ENCODE peak calls at places on chromosomes 11 and 22, in four cellular contexts. C is left ventricle myocardium inferior, O is psoas muscle, S is transverse colon. T is an unnamed sample.

GRCh38 chr11:2270322-2271076 is at the start of gene ASCL2:
- DNase-seq in C (no peak), O (peak; percentile 46), S (no peak), T (no peak)

GRCh38 chr11:132601863-132602262 is 930.4 kb downstream of the OPCML start:
- DNase-seq in C (no peak), O (no peak), S (no peak), T (no peak)

GRCh38 chr11:75652936-75653335 is 15.9 kb downstream of the MAP6 start:
- DNase-seq in C (no peak), O (no peak), S (no peak), T (no peak)

GRCh38 chr11:78812513-78813293 is 238.0 kb upstream of the NARS2 start:
- DNase-seq in C (no peak), O (no peak), S (peak; percentile 30), T (no peak)

GRCh38 chr22:27088026-27088425 is 430.6 kb downstream of the MIAT start:
- DNase-seq in C (no peak), O (no peak), S (no peak), T (no peak)

GRCh38 chr11:102727890-102728289 is 3.1 kb upstream of the MMP8 start:
- DNase-seq in C (no peak), O (no peak), S (no peak), T (no peak)

GRCh38 chr11:130816941-130817607 is 99.2 kb downstream of the SNX19 start:
- DNase-seq in C (no peak), O (peak; percentile 72), S (no peak), T (no peak)

GRCh38 chr11:72841397-72841796 is 27.2 kb downstream of the ATG16L2 start:
- DNase-seq in C (no peak), O (no peak), S (no peak), T (no peak)

GRCh38 chr11:86627776-86628455 is 44.5 kb downstream of the ME3 start:
- DNase-seq in C (peak; percentile 45), O (no peak), S (no peak), T (no peak)

GRCh38 chr22:27669798-27670599 is 131.6 kb downstream of the MN1 start:
- DNase-seq in C (no peak), O (no peak), S (no peak), T (no peak)

GRCh38 chr11:59706518-59707285 is 6.9 kb downstream of the OR10V1 start:
- DNase-seq in C (no peak), O (no peak), S (peak; percentile 14), T (no peak)

GRCh38 chr11:16191212-16191851 is 165.0 kb downstream of the SOX6 start:
- DNase-seq in C (no peak), O (no peak), S (peak; percentile 8), T (peak; percentile 7)

GRCh38 chr11:64207247-64208085 is 945 bp downstream of the FERMT3 start:
- DNase-seq in C (peak; percentile 69), O (peak; percentile 87), S (peak; percentile 74), T (peak; percentile 91)

GRCh38 chr11:120239713-120240640 is at the start of gene POU2F3:
- DNase-seq in C (no peak), O (peak; percentile 34), S (no peak), T (no peak)

GRCh38 chr11:69040581-69041260 is 8.0 kb upstream of the TPCN2 start:
- DNase-seq in C (no peak), O (no peak), S (no peak), T (no peak)

GRCh38 chr11:126874831-126875230 is 125.7 kb downstream of the KIRREL3 start:
- DNase-seq in C (no peak), O (no peak), S (no peak), T (peak; percentile 8)

GRCh38 chr11:65575568-65576231 is at the start of gene EHBP1L1:
- DNase-seq in C (peak; percentile 81), O (peak; percentile 88), S (peak; percentile 89), T (peak; percentile 87)

GRCh38 chr22:44759430-44760310 is 7.3 kb downstream of the ARHGAP8 start:
- DNase-seq in C (no peak), O (no peak), S (no peak), T (no peak)

GRCh38 chr11:116219171-116219635 is 553.6 kb downstream of the BUD13 start:
- DNase-seq in C (no peak), O (no peak), S (peak; percentile 20), T (no peak)

GRCh38 chr11:127451852-127452251 is 451.3 kb upstream of the KIRREL3 start:
- DNase-seq in C (peak; percentile 68), O (peak; percentile 59), S (no peak), T (no peak)

GRCh38 chr11:123478352-123478986 is 48.4 kb downstream of the GRAMD1B start:
- DNase-seq in C (no peak), O (peak; percentile 67), S (peak; percentile 42), T (peak; percentile 80)

GRCh38 chr22:30408388-30409101 is 11.7 kb downstream of the SEC14L2 start:
- DNase-seq in C (no peak), O (no peak), S (no peak), T (no peak)

GRCh38 chr22:23898006-23898974 is 4.1 kb downstream of the MIF start:
- DNase-seq in C (no peak), O (no peak), S (no peak), T (no peak)

GRCh38 chr11:133078591-133079179 is 453.6 kb downstream of the OPCML start:
- DNase-seq in C (no peak), O (no peak), S (peak; percentile 20), T (peak; percentile 58)

GRCh38 chr11:75330279-75330678 is 21.2 kb downstream of the ARRB1 start:
- DNase-seq in C (no peak), O (no peak), S (peak; percentile 76), T (no peak)

GRCh38 chr11:122103366-122103765 is 12.6 kb downstream of the BLID start:
- DNase-seq in C (no peak), O (no peak), S (no peak), T (no peak)
- H3K4me3 ChIP-seq in C (no peak overlapping the region), O (no peak overlapping the region), S (no peak overlapping the region), T (no peak overlapping the region)

DNA sequence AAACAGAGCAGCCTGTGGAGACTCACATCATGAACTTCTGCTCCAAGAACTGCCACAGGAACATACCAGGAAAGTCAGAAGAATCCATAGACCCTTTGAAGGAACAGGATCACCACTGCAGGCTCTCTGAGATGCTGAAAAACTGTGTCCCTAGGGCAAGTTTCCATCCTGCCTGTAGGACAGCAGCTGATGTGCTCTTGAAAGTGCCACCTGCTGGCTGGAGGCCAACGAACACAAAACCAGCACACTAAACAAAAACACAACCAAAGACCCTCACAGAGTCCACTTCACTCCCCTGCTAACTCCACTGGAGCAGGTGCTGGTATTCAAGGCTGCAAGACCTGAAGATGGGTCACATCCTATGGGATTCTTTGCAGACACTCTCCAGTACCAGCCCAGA is 12.0 kb upstream of the NXPE1 start:
- DNase-seq in C (no peak), O (no peak), S (no peak), T (peak; percentile 2)
- TF ChIP-seq CTCF in C (no peak), O (no peak), S (no peak), T (no peak)

DNA sequence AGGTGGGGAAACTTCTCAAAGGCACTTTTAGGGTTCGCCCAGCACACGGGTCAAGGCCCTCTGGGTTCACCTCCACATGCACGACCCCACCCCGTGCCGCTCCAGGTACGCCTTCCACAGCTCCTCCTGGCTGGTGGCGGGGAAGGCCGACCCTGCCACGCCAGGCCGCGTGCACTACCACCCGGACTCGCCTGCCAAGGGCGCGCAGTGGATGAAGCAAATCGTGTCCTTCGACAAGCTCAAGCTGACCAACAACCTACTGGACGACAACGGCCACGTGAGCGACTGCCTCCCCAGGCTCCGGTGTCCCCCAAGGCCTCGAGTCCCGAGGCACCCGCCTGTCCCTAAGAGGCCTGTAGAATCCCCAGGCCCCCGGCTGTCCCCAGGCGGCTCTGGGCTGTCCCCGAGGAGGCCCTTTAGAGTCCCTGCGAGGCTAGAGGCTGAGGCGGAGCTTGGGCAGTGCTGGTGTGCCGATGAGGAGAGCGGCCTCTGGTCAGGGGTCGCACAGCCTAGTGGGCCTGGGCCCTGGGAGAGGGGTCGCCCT is 3.5 kb downstream of the TBX1 start:
- DNase-seq in C (no peak), O (no peak), S (no peak), T (no peak)
- H3K4me3 ChIP-seq in C (no peak overlapping the region), O (no peak overlapping the region), S (no peak overlapping the region), T (no peak overlapping the region)

DNA sequence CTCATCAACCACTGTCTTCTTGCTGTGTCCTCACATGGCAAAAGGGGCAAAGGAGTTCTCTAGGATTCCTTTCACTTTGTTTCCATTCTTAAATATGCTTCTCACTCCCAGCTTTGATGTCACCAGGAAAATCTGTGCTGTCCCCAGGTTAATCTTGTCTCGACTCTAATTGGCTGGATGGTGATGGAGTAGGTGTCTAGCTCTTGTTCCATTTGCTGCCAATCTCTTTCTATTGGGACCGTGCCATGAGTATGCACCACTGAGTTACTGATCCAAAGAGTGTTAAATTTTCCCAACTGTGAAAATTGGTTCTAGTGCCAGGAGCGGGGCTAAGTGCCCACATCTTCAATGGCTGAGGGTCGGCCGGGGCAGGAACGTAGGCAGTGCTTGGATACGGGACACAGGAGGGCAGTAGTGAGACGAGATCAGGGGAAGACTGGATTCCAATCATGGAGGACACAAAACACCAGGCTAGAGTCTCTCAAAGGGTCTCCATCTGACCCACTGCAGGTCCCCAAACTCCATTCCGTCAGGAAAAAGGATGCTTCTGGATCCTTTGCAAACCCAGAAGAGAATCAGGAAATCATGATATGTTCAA is 47.7 kb upstream of the CSNK2A3 start:
- DNase-seq in C (no peak), O (no peak), S (no peak), T (peak; percentile 35)
- TF ChIP-seq CTCF in C (peak; percentile 36), O (peak; percentile 17), S (peak; percentile 8), T (peak; percentile 40)

GRCh38 chr11:80970016-80970516 is 1529.2 kb upstream of the TENM4 start:
- DNase-seq in C (no peak), O (no peak), S (no peak), T (no peak)

GRCh38 chr11:80967649-80968048 is 1526.8 kb upstream of the TENM4 start:
- DNase-seq in C (no peak), O (no peak), S (no peak), T (no peak)
- H3K4me3 ChIP-seq in C (no peak overlapping the region), O (no peak overlapping the region), S (no peak overlapping the region), T (peak overlapping the region; percentile 39)

GRCh38 chr11:112590778-112591177 is 330.1 kb upstream of the PLET1 start:
- DNase-seq in C (no peak), O (no peak), S (no peak), T (no peak)

GRCh38 chr11:112596324-112596723 is 335.7 kb upstream of the PLET1 start:
- DNase-seq in C (no peak), O (no peak), S (no peak), T (no peak)

GRCh38 chr11:112589132-112589531 is 328.5 kb upstream of the PLET1 start:
- DNase-seq in C (no peak), O (no peak), S (no peak), T (no peak)

GRCh38 chr11:112597290-112597689 is 336.6 kb upstream of the PLET1 start:
- DNase-seq in C (no peak), O (no peak), S (no peak), T (no peak)

GRCh38 chr11:112593440-112593839 is 332.8 kb upstream of the PLET1 start:
- DNase-seq in C (no peak), O (no peak), S (no peak), T (peak; percentile 41)
- TF ChIP-seq CTCF in C (no peak), O (no peak), S (no peak), T (no peak)

GRCh38 chr11:118610773-118611432 is 3.5 kb downstream of the PHLDB1 start:
- DNase-seq in C (peak; percentile 85), O (peak; percentile 84), S (peak; percentile 90), T (peak; percentile 74)
- H3K4me3 ChIP-seq in C (peak overlapping the region; percentile 79), O (peak overlapping the region; percentile 68), S (peak overlapping the region; percentile 37), T (no peak overlapping the region)

GRCh38 chr11:29962243-29962642 is 54.6 kb downstream of the KCNA4 start:
- DNase-seq in C (no peak), O (no peak), S (no peak), T (peak; percentile 41)
- TF ChIP-seq CTCF in C (peak; percentile 39), O (no peak), S (no peak), T (peak; percentile 47)

T was measured in GM12865.